ENCODE peak calls at places on chromosomes 13 and 19, in seven cellular contexts. M is ovary, H is heart left ventricle, V is ascending aorta, T is left ventricle myocardium inferior, X is thoracic aorta, E is GM23338. F is an unnamed sample. For H3K4me1, the result is how much of the 10 kb centered on the place peaks cover.

GRCh38 chr19:11019824-11020223 is 59.0 kb downstream of the SMARCA4 start:
- DNase-seq in M (no peak), H (peak), V (no peak), T (no peak), X (no peak), E (no peak), F (no peak)

GRCh38 chr13:52003551-52003950 is 7.7 kb downstream of the ATP7B start:
- DNase-seq in M (no peak), H (no peak), V (no peak), T (no peak), X (no peak), E (peak), F (no peak)

GRCh38 chr19:36060430-36060829 is 5.7 kb downstream of the WDR62 start:
- DNase-seq in M (no peak), H (peak), V (no peak), T (peak), X (no peak), E (peak), F (no peak)

GRCh38 chr13:31053098-31053497 is 108.6 kb downstream of the HSPH1 start:
- DNase-seq in M (no peak), H (peak), V (peak), T (peak), X (no peak), E (no peak), F (no peak)

GRCh38 chr13:32903720-32904119 is 112.5 kb upstream of the KL start:
- DNase-seq in M (no peak), H (no peak), V (no peak), T (no peak), X (no peak), E (no peak), F (no peak)

GRCh38 chr13:26508885-26509284 is 48.6 kb upstream of the WASF3 start:
- DNase-seq in M (no peak), H (peak), V (peak), T (peak), X (no peak), E (no peak), F (no peak)

GRCh38 chr13:90951663-90952062 is 395.8 kb upstream of the MIR17HG start:
- DNase-seq in M (no peak), H (no peak), V (no peak), T (no peak), X (no peak), E (no peak), F (no peak)

GRCh38 chr13:40026174-40026585 is 370.7 kb downstream of the COG6 start:
- DNase-seq in M (no peak), H (no peak), V (no peak), T (no peak), X (no peak), E (no peak), F (no peak)

GRCh38 chr13:33204130-33204927 is 81.2 kb downstream of the STARD13 start:
- DNase-seq in M (peak), H (peak), V (peak), T (peak), X (peak), E (no peak), F (no peak)

GRCh38 chr19:46863818-46864629 is 3.2 kb downstream of the ARHGAP35 start:
- DNase-seq in M (no peak), H (no peak), V (no peak), T (no peak), X (no peak), E (peak), F (peak)

GRCh38 chr13:36872621-36873020 is 47.4 kb downstream of the SMAD9 start:
- DNase-seq in M (no peak), H (peak), V (no peak), T (no peak), X (no peak), E (peak), F (no peak)

GRCh38 chr19:47786566-47786965 is 8.1 kb downstream of the SELENOW start:
- DNase-seq in M (no peak), H (no peak), V (no peak), T (no peak), X (no peak), E (peak), F (no peak)

GRCh38 chr13:42497798-42498197 is 76.2 kb upstream of the TNFSF11 start:
- DNase-seq in M (no peak), H (no peak), V (no peak), T (no peak), X (no peak), E (no peak), F (no peak)

GRCh38 chr13:39284801-39285388 is 246.6 kb downstream of the NHLRC3 start:
- DNase-seq in M (no peak), H (peak), V (no peak), T (peak), X (no peak), E (peak), F (no peak)

GRCh38 chr19:52428937-52429336 is at the start of gene ZNF534:
- DNase-seq in M (no peak), H (no peak), V (no peak), T (no peak), X (no peak), E (no peak), F (no peak)

GRCh38 chr19:54164369-54165068 is 5.0 kb upstream of the LENG1 start:
- DNase-seq in M (no peak), H (peak), V (peak), T (no peak), X (no peak), E (peak), F (peak)

GRCh38 chr13:102276479-102276878 is 125.4 kb downstream of the FGF14 start:
- DNase-seq in M (no peak), H (no peak), V (no peak), T (no peak), X (no peak), E (no peak), F (no peak)

GRCh38 chr13:102280366-102280765 is 121.5 kb downstream of the FGF14 start:
- DNase-seq in M (no peak), H (no peak), V (no peak), T (no peak), X (no peak), E (no peak), F (no peak)

GRCh38 chr13:102273111-102273510 is 128.7 kb downstream of the FGF14 start:
- DNase-seq in M (no peak), H (no peak), V (no peak), T (no peak), X (no peak), E (no peak), F (no peak)

DNA sequence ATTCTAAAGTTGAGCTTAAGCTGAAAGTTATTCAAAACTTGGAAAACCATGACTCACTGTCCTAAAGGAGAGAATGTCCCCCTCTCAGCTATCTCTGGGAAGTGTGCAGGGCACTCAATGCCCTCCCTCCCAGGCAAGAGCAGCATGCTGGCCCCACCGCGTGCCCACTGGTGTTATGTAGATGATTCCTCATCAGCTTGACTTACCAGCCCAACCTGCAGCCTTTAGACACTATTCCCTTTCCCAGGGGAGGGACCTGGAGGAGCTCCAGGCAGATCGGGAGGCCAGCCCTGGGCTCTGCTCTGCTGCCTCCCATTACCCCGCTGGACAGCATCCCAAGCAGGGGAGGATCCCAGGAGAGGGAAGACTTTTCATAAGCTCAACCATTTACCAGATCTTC is 124.6 kb downstream of the FGF14 start:
- DNase-seq in M (no peak), H (peak), V (no peak), T (peak), X (no peak), E (peak), F (no peak)
- H3K4me1 ChIP-seq in M (under half), H (under half), V (under half), T (under half), X (under half), E (under half), F (under half)

DNA sequence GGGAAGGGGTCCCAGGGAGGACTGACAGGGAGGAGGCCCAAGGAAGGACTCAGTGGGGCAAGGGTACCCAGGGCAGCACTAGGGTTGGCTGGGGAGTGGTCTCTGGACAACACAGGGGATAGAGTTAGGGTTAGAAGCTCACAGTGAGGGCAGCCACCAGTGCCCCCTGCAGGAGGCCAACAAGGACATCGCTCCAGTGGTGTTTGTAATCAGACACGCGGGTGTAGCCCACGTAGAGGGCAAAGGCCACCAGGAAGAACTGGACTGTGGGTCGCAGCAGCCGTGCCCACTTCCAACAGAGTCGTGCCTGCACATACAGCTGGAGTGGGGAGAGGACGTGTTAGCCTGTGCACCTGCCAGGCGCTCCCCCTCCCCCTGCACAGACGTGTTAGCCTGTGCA is 9.2 kb downstream of the PLPP2 start:
- DNase-seq in M (no peak), H (no peak), V (no peak), T (no peak), X (no peak), E (no peak), F (no peak)
- TF ChIP-seq CTCF in M (no peak), H (no peak), V (no peak), T (no peak), X (no peak), E (no peak), F (no peak)

GRCh38 chr19:16258440-16258903 is 60.8 kb downstream of the AP1M1 start:
- DNase-seq in M (no peak), H (peak), V (peak), T (peak), X (no peak), E (no peak), F (peak)
- H3K4me1 ChIP-seq in M (under half), H (under half), V (under half), T (half or more), X (under half), E (under half), F (half or more)

DNA sequence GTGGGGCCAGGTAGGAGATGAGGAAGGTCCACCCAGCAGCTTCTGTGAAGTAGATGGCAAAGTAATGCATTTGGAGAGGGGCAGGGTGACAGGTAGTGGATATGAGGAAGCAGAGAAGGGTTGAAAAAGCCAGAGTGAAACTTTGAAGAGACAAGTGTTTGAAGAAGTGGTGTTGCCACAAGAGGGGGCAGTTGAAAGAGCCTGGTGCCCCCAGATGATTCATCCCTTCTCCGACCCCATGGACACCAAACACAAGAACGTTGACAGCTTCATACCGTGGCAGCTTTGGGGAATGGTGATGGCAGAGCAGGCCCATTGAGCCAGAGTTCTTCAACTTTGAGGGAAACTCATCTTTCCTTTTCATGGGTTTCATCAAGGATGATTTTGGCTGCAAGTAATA is 19.9 kb downstream of the IFNL3 start:
- DNase-seq in M (no peak), H (no peak), V (no peak), T (no peak), X (no peak), E (peak), F (no peak)
- TF ChIP-seq CTCF in M (no peak), H (no peak), V (no peak), T (no peak), X (no peak), E (peak), F (no peak)

DNA sequence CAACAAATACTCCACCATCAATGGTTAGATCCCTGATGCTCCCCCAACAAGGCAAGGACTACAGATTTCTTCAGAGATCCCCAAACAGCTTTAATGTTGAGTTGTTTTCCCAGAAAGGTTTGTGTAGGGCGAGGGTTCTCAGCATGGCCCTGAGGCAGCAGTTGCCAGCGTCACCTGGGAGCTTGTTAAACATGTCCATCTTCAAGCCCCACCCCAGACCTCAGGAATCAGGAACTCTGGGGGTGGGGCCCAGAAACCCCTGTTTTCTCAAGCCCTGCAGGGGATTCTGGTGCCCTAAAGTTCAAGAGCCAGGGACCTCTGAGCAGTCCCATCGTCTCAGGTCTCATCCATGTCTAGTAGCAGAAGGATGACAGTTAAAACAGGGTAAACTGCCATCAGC is 9.6 kb downstream of the EFNB2 start:
- DNase-seq in M (no peak), H (no peak), V (no peak), T (no peak), X (no peak), E (peak), F (no peak)
- H3K4me1 ChIP-seq in M (under half), H (under half), V (under half), T (under half), X (half or more), E (half or more), F (half or more)

GRCh38 chr13:110244926-110245325 is 62.0 kb downstream of the COL4A1 start:
- DNase-seq in M (no peak), H (no peak), V (no peak), T (no peak), X (no peak), E (no peak), F (no peak)

GRCh38 chr13:110246530-110246929 is 60.4 kb downstream of the COL4A1 start:
- DNase-seq in M (peak), H (no peak), V (peak), T (no peak), X (no peak), E (no peak), F (no peak)

GRCh38 chr13:110244096-110244830 is 62.7 kb downstream of the COL4A1 start:
- DNase-seq in M (no peak), H (no peak), V (no peak), T (no peak), X (no peak), E (no peak), F (no peak)

GRCh38 chr13:110242615-110243014 is 64.3 kb downstream of the COL4A1 start:
- DNase-seq in M (no peak), H (no peak), V (no peak), T (no peak), X (no peak), E (no peak), F (no peak)

GRCh38 chr13:110245421-110245899 is 61.5 kb downstream of the COL4A1 start:
- DNase-seq in M (no peak), H (no peak), V (no peak), T (no peak), X (no peak), E (no peak), F (no peak)
- TF ChIP-seq CTCF in M (no peak), H (no peak), V (no peak), T (no peak), X (no peak), E (no peak), F (no peak)

GRCh38 chr19:3096902-3097326 is 2.8 kb downstream of the GNA11 start:
- DNase-seq in M (peak), H (peak), V (no peak), T (no peak), X (no peak), E (no peak), F (no peak)
- H3K4me1 ChIP-seq in M (under half), H (half or more), V (half or more), T (half or more), X (half or more), E (under half), F (half or more)